ENCODE peak calls at places on chromosomes 11 and 22, in seven cellular contexts. One of them, this sample, is unnamed.

GRCh38 chr11:78340530-78340929 is 77.1 kb downstream of the GAB2 start:
- DNase-seq in B cell: no peak
- DNase-seq in astrocyte of the hippocampus: no peak
- DNase-seq in KBM-7: no peak
- DNase-seq in activated T-cell treated with anti-CD3 and anti-CD28 coated beads, Interleukin-2, amount 50 U/mL, for 72 hours: no peak
- DNase-seq in heart right ventricle: no peak
- DNase-seq in hepatic stellate cell: no peak
- DNase-seq in this sample: no peak

GRCh38 chr11:13772223-13773046 is 104.0 kb downstream of the FAR1 start:
- DNase-seq in astrocyte of the hippocampus: peak; percentile 72
- DNase-seq in B cell: peak; percentile 76
- DNase-seq in KBM-7: peak; percentile 74
- DNase-seq in activated T-cell treated with anti-CD3 and anti-CD28 coated beads, Interleukin-2, amount 50 U/mL, for 72 hours: peak; percentile 28
- DNase-seq in hepatic stellate cell: no peak
- DNase-seq in heart right ventricle: no peak
- DNase-seq in this sample: peak; percentile 34

GRCh38 chr11:35077709-35078695 is 61.0 kb upstream of the CD44 start:
- DNase-seq in KBM-7: peak; percentile 79
- DNase-seq in hepatic stellate cell: no peak
- DNase-seq in heart right ventricle: no peak
- DNase-seq in astrocyte of the hippocampus: peak; percentile 42
- DNase-seq in B cell: peak; percentile 72
- DNase-seq in activated T-cell treated with anti-CD3 and anti-CD28 coated beads, Interleukin-2, amount 50 U/mL, for 72 hours: peak; percentile 50
- DNase-seq in this sample: no peak

GRCh38 chr22:19149047-19149883 is 827 bp downstream of the GSC2 start:
- DNase-seq in heart right ventricle: no peak
- DNase-seq in astrocyte of the hippocampus: peak; percentile 21
- DNase-seq in activated T-cell treated with anti-CD3 and anti-CD28 coated beads, Interleukin-2, amount 50 U/mL, for 72 hours: peak; percentile 55
- DNase-seq in B cell: peak; percentile 53
- DNase-seq in hepatic stellate cell: no peak
- DNase-seq in KBM-7: no peak
- DNase-seq in this sample: no peak

GRCh38 chr11:122365545-122366380 is 249.7 kb upstream of the BLID start:
- DNase-seq in hepatic stellate cell: no peak
- DNase-seq in B cell: no peak
- DNase-seq in activated T-cell treated with anti-CD3 and anti-CD28 coated beads, Interleukin-2, amount 50 U/mL, for 72 hours: no peak
- DNase-seq in KBM-7: no peak
- DNase-seq in heart right ventricle: peak; percentile 34
- DNase-seq in astrocyte of the hippocampus: no peak
- DNase-seq in this sample: no peak

GRCh38 chr11:46618789-46619188 is 1.4 kb downstream of the ATG13 start:
- DNase-seq in hepatic stellate cell: no peak
- DNase-seq in KBM-7: no peak
- DNase-seq in heart right ventricle: no peak
- DNase-seq in activated T-cell treated with anti-CD3 and anti-CD28 coated beads, Interleukin-2, amount 50 U/mL, for 72 hours: no peak
- DNase-seq in astrocyte of the hippocampus: no peak
- DNase-seq in B cell: no peak
- DNase-seq in this sample: peak; percentile 21

GRCh38 chr22:22684605-22685561 is 40.5 kb downstream of the GGTLC2 start:
- DNase-seq in KBM-7: peak; percentile 45
- DNase-seq in B cell: peak; percentile 79
- DNase-seq in heart right ventricle: no peak
- DNase-seq in hepatic stellate cell: no peak
- DNase-seq in activated T-cell treated with anti-CD3 and anti-CD28 coated beads, Interleukin-2, amount 50 U/mL, for 72 hours: peak; percentile 16
- DNase-seq in astrocyte of the hippocampus: no peak
- DNase-seq in this sample: no peak

GRCh38 chr22:20203142-20204099 is 52.6 kb upstream of the CCDC188 start:
- DNase-seq in B cell: no peak
- DNase-seq in heart right ventricle: peak; percentile 31
- DNase-seq in activated T-cell treated with anti-CD3 and anti-CD28 coated beads, Interleukin-2, amount 50 U/mL, for 72 hours: no peak
- DNase-seq in hepatic stellate cell: peak; percentile 62
- DNase-seq in KBM-7: no peak
- DNase-seq in astrocyte of the hippocampus: peak; percentile 34
- DNase-seq in this sample: no peak

GRCh38 chr22:50170453-50171318 is at the start of gene PANX2:
- DNase-seq in heart right ventricle: no peak
- DNase-seq in activated T-cell treated with anti-CD3 and anti-CD28 coated beads, Interleukin-2, amount 50 U/mL, for 72 hours: no peak
- DNase-seq in hepatic stellate cell: no peak
- DNase-seq in B cell: peak; percentile 30
- DNase-seq in KBM-7: no peak
- DNase-seq in astrocyte of the hippocampus: peak; percentile 46
- DNase-seq in this sample: no peak

GRCh38 chr11:57097149-57097548 is 84.6 kb upstream of the LRRC55 start:
- DNase-seq in activated T-cell treated with anti-CD3 and anti-CD28 coated beads, Interleukin-2, amount 50 U/mL, for 72 hours: no peak
- DNase-seq in hepatic stellate cell: no peak
- DNase-seq in heart right ventricle: no peak
- DNase-seq in KBM-7: peak; percentile 5
- DNase-seq in astrocyte of the hippocampus: no peak
- DNase-seq in B cell: no peak
- DNase-seq in this sample: no peak

GRCh38 chr11:101296896-101297295 is 167.3 kb upstream of the PGR start:
- DNase-seq in astrocyte of the hippocampus: no peak
- DNase-seq in activated T-cell treated with anti-CD3 and anti-CD28 coated beads, Interleukin-2, amount 50 U/mL, for 72 hours: no peak
- DNase-seq in hepatic stellate cell: no peak
- DNase-seq in heart right ventricle: no peak
- DNase-seq in B cell: no peak
- DNase-seq in KBM-7: no peak
- DNase-seq in this sample: no peak

GRCh38 chr11:2662430-2663299 is 37.1 kb downstream of the KCNQ1OT1 start:
- DNase-seq in activated T-cell treated with anti-CD3 and anti-CD28 coated beads, Interleukin-2, amount 50 U/mL, for 72 hours: no peak
- DNase-seq in astrocyte of the hippocampus: no peak
- DNase-seq in B cell: no peak
- DNase-seq in heart right ventricle: no peak
- DNase-seq in hepatic stellate cell: no peak
- DNase-seq in KBM-7: no peak
- DNase-seq in this sample: peak; percentile 87

GRCh38 chr22:23850136-23850611 is 7.5 kb upstream of the SLC2A11 start:
- DNase-seq in activated T-cell treated with anti-CD3 and anti-CD28 coated beads, Interleukin-2, amount 50 U/mL, for 72 hours: no peak
- DNase-seq in KBM-7: no peak
- DNase-seq in heart right ventricle: no peak
- DNase-seq in hepatic stellate cell: no peak
- DNase-seq in B cell: no peak
- DNase-seq in astrocyte of the hippocampus: no peak
- DNase-seq in this sample: no peak

GRCh38 chr11:23866641-23867040 is 630.2 kb upstream of the LUZP2 start:
- DNase-seq in hepatic stellate cell: no peak
- DNase-seq in B cell: no peak
- DNase-seq in heart right ventricle: no peak
- DNase-seq in KBM-7: no peak
- DNase-seq in activated T-cell treated with anti-CD3 and anti-CD28 coated beads, Interleukin-2, amount 50 U/mL, for 72 hours: no peak
- DNase-seq in astrocyte of the hippocampus: peak; percentile 2
- DNase-seq in this sample: no peak

GRCh38 chr11:133900176-133901105 is 55.1 kb upstream of the SPATA19 start:
- DNase-seq in activated T-cell treated with anti-CD3 and anti-CD28 coated beads, Interleukin-2, amount 50 U/mL, for 72 hours: no peak
- DNase-seq in heart right ventricle: no peak
- DNase-seq in hepatic stellate cell: no peak
- DNase-seq in B cell: no peak
- DNase-seq in astrocyte of the hippocampus: no peak
- DNase-seq in KBM-7: no peak
- DNase-seq in this sample: no peak

GRCh38 chr11:87851234-87851633 is 324.0 kb downstream of the RAB38 start:
- DNase-seq in KBM-7: no peak
- DNase-seq in heart right ventricle: no peak
- DNase-seq in astrocyte of the hippocampus: peak; percentile 81
- DNase-seq in activated T-cell treated with anti-CD3 and anti-CD28 coated beads, Interleukin-2, amount 50 U/mL, for 72 hours: no peak
- DNase-seq in B cell: no peak
- DNase-seq in hepatic stellate cell: peak; percentile 1
- DNase-seq in this sample: no peak

GRCh38 chr11:76783901-76784813 is 1.0 kb downstream of the TSKU start:
- DNase-seq in activated T-cell treated with anti-CD3 and anti-CD28 coated beads, Interleukin-2, amount 50 U/mL, for 72 hours: peak; percentile 16
- DNase-seq in astrocyte of the hippocampus: peak; percentile 96
- DNase-seq in hepatic stellate cell: peak; percentile 78
- DNase-seq in heart right ventricle: peak; percentile 61
- DNase-seq in B cell: no peak
- DNase-seq in KBM-7: peak; percentile 41
- DNase-seq in this sample: peak; percentile 85

GRCh38 chr22:23691748-23692423 is 1.1 kb downstream of the RGL4 start:
- DNase-seq in KBM-7: no peak
- DNase-seq in heart right ventricle: no peak
- DNase-seq in B cell: no peak
- DNase-seq in activated T-cell treated with anti-CD3 and anti-CD28 coated beads, Interleukin-2, amount 50 U/mL, for 72 hours: no peak
- DNase-seq in hepatic stellate cell: no peak
- DNase-seq in astrocyte of the hippocampus: no peak
- DNase-seq in this sample: no peak

GRCh38 chr11:38543311-38543710 is 1945.3 kb upstream of the RAG2 start:
- DNase-seq in astrocyte of the hippocampus: peak; percentile 41
- DNase-seq in activated T-cell treated with anti-CD3 and anti-CD28 coated beads, Interleukin-2, amount 50 U/mL, for 72 hours: no peak
- DNase-seq in heart right ventricle: no peak
- DNase-seq in KBM-7: no peak
- DNase-seq in hepatic stellate cell: peak; percentile 12
- DNase-seq in B cell: no peak
- DNase-seq in this sample: no peak

GRCh38 chr22:19097518-19097917 is 24.7 kb downstream of the DGCR2 start:
- DNase-seq in KBM-7: no peak
- DNase-seq in hepatic stellate cell: no peak
- DNase-seq in B cell: no peak
- DNase-seq in activated T-cell treated with anti-CD3 and anti-CD28 coated beads, Interleukin-2, amount 50 U/mL, for 72 hours: no peak
- DNase-seq in astrocyte of the hippocampus: no peak
- DNase-seq in heart right ventricle: no peak
- DNase-seq in this sample: no peak

GRCh38 chr11:79335681-79336080 is 105.1 kb downstream of the TENM4 start:
- DNase-seq in activated T-cell treated with anti-CD3 and anti-CD28 coated beads, Interleukin-2, amount 50 U/mL, for 72 hours: no peak
- DNase-seq in hepatic stellate cell: no peak
- DNase-seq in heart right ventricle: no peak
- DNase-seq in astrocyte of the hippocampus: peak; percentile 29
- DNase-seq in KBM-7: no peak
- DNase-seq in B cell: no peak
- DNase-seq in this sample: no peak

GRCh38 chr22:44392446-44392921 is 79.7 kb upstream of the SHISAL1 start:
- DNase-seq in KBM-7: no peak
- DNase-seq in activated T-cell treated with anti-CD3 and anti-CD28 coated beads, Interleukin-2, amount 50 U/mL, for 72 hours: no peak
- DNase-seq in astrocyte of the hippocampus: no peak
- DNase-seq in hepatic stellate cell: no peak
- DNase-seq in heart right ventricle: peak; percentile 3
- DNase-seq in B cell: no peak
- DNase-seq in this sample: no peak

GRCh38 chr11:61870429-61871039 is 20.8 kb downstream of the FADS3 start:
- DNase-seq in B cell: no peak
- DNase-seq in heart right ventricle: no peak
- DNase-seq in KBM-7: no peak
- DNase-seq in astrocyte of the hippocampus: no peak
- DNase-seq in hepatic stellate cell: no peak
- DNase-seq in activated T-cell treated with anti-CD3 and anti-CD28 coated beads, Interleukin-2, amount 50 U/mL, for 72 hours: no peak
- DNase-seq in this sample: peak; percentile 51

GRCh38 chr11:128620306-128621175 is 33.2 kb upstream of the ETS1 start:
- DNase-seq in astrocyte of the hippocampus: no peak
- DNase-seq in activated T-cell treated with anti-CD3 and anti-CD28 coated beads, Interleukin-2, amount 50 U/mL, for 72 hours: no peak
- DNase-seq in hepatic stellate cell: no peak
- DNase-seq in heart right ventricle: no peak
- DNase-seq in KBM-7: no peak
- DNase-seq in B cell: no peak
- DNase-seq in this sample: peak; percentile 66

GRCh38 chr11:69644071-69644961 is 3.4 kb downstream of the CCND1 start:
- DNase-seq in astrocyte of the hippocampus: peak; percentile 97
- DNase-seq in B cell: no peak
- DNase-seq in KBM-7: no peak
- DNase-seq in hepatic stellate cell: peak; percentile 92
- DNase-seq in activated T-cell treated with anti-CD3 and anti-CD28 coated beads, Interleukin-2, amount 50 U/mL, for 72 hours: no peak
- DNase-seq in heart right ventricle: peak; percentile 87
- DNase-seq in this sample: no peak

GRCh38 chr22:26476705-26477340 is 6.8 kb downstream of the HPS4 start:
- DNase-seq in hepatic stellate cell: peak; percentile 48
- DNase-seq in astrocyte of the hippocampus: peak; percentile 90
- DNase-seq in B cell: no peak
- DNase-seq in KBM-7: no peak
- DNase-seq in heart right ventricle: no peak
- DNase-seq in activated T-cell treated with anti-CD3 and anti-CD28 coated beads, Interleukin-2, amount 50 U/mL, for 72 hours: no peak
- DNase-seq in this sample: peak; percentile 40

GRCh38 chr22:19631899-19632670 is 82.2 kb upstream of the SEPTIN5 start:
- DNase-seq in activated T-cell treated with anti-CD3 and anti-CD28 coated beads, Interleukin-2, amount 50 U/mL, for 72 hours: peak; percentile 18
- DNase-seq in hepatic stellate cell: peak; percentile 48
- DNase-seq in B cell: peak; percentile 35
- DNase-seq in astrocyte of the hippocampus: peak; percentile 67
- DNase-seq in KBM-7: peak; percentile 67
- DNase-seq in heart right ventricle: no peak
- DNase-seq in this sample: peak; percentile 77

GRCh38 chr11:57741132-57742086 is at the start of gene SELENOH:
- DNase-seq in heart right ventricle: peak; percentile 93
- DNase-seq in hepatic stellate cell: peak; percentile 95
- DNase-seq in B cell: peak; percentile 89
- DNase-seq in activated T-cell treated with anti-CD3 and anti-CD28 coated beads, Interleukin-2, amount 50 U/mL, for 72 hours: peak; percentile 94
- DNase-seq in astrocyte of the hippocampus: peak; percentile 99
- DNase-seq in KBM-7: peak; percentile 99
- DNase-seq in this sample: peak; percentile 98

GRCh38 chr11:100719809-100720221 is 32.7 kb downstream of the ARHGAP42 start:
- DNase-seq in astrocyte of the hippocampus: peak; percentile 96
- DNase-seq in KBM-7: no peak
- DNase-seq in heart right ventricle: peak; percentile 32
- DNase-seq in B cell: no peak
- DNase-seq in hepatic stellate cell: peak; percentile 78
- DNase-seq in activated T-cell treated with anti-CD3 and anti-CD28 coated beads, Interleukin-2, amount 50 U/mL, for 72 hours: no peak
- DNase-seq in this sample: peak; percentile 45

GRCh38 chr11:17369685-17370243 is 18.2 kb downstream of the NCR3LG1 start:
- DNase-seq in activated T-cell treated with anti-CD3 and anti-CD28 coated beads, Interleukin-2, amount 50 U/mL, for 72 hours: no peak
- DNase-seq in hepatic stellate cell: no peak
- DNase-seq in KBM-7: peak; percentile 26
- DNase-seq in heart right ventricle: no peak
- DNase-seq in B cell: no peak
- DNase-seq in astrocyte of the hippocampus: no peak
- DNase-seq in this sample: no peak

GRCh38 chr22:31631381-31631780 is 30.6 kb downstream of the PISD start:
- DNase-seq in activated T-cell treated with anti-CD3 and anti-CD28 coated beads, Interleukin-2, amount 50 U/mL, for 72 hours: no peak
- DNase-seq in B cell: no peak
- DNase-seq in KBM-7: no peak
- DNase-seq in heart right ventricle: no peak
- DNase-seq in astrocyte of the hippocampus: no peak
- DNase-seq in hepatic stellate cell: no peak
- DNase-seq in this sample: no peak

GRCh38 chr22:47918276-47918928 is 1156.0 kb downstream of the TBC1D22A start:
- DNase-seq in astrocyte of the hippocampus: no peak
- DNase-seq in KBM-7: peak; percentile 15
- DNase-seq in B cell: peak; percentile 51
- DNase-seq in heart right ventricle: no peak
- DNase-seq in hepatic stellate cell: no peak
- DNase-seq in activated T-cell treated with anti-CD3 and anti-CD28 coated beads, Interleukin-2, amount 50 U/mL, for 72 hours: peak; percentile 20
- DNase-seq in this sample: peak; percentile 80

GRCh38 chr11:82683029-82683428 is 50.6 kb downstream of the FAM181B start:
- DNase-seq in B cell: no peak
- DNase-seq in heart right ventricle: no peak
- DNase-seq in activated T-cell treated with anti-CD3 and anti-CD28 coated beads, Interleukin-2, amount 50 U/mL, for 72 hours: no peak
- DNase-seq in astrocyte of the hippocampus: no peak
- DNase-seq in hepatic stellate cell: no peak
- DNase-seq in KBM-7: no peak
- DNase-seq in this sample: no peak

GRCh38 chr11:119172513-119172912 is 4.0 kb downstream of the NLRX1 start:
- DNase-seq in hepatic stellate cell: no peak
- DNase-seq in heart right ventricle: no peak
- DNase-seq in astrocyte of the hippocampus: no peak
- DNase-seq in B cell: no peak
- DNase-seq in KBM-7: peak; percentile 66
- DNase-seq in activated T-cell treated with anti-CD3 and anti-CD28 coated beads, Interleukin-2, amount 50 U/mL, for 72 hours: no peak
- DNase-seq in this sample: no peak

GRCh38 chr11:68890490-68891231 is 13.0 kb downstream of the MRPL21 start:
- DNase-seq in activated T-cell treated with anti-CD3 and anti-CD28 coated beads, Interleukin-2, amount 50 U/mL, for 72 hours: no peak
- DNase-seq in heart right ventricle: peak; percentile 88
- DNase-seq in KBM-7: peak; percentile 32
- DNase-seq in hepatic stellate cell: peak; percentile 98
- DNase-seq in astrocyte of the hippocampus: peak; percentile 98
- DNase-seq in B cell: no peak
- DNase-seq in this sample: peak; percentile 90

GRCh38 chr11:63023851-63024648 is 8.4 kb upstream of the SLC22A8 start:
- DNase-seq in B cell: peak; percentile 80
- DNase-seq in astrocyte of the hippocampus: peak; percentile 88
- DNase-seq in hepatic stellate cell: peak; percentile 82
- DNase-seq in heart right ventricle: peak; percentile 86
- DNase-seq in activated T-cell treated with anti-CD3 and anti-CD28 coated beads, Interleukin-2, amount 50 U/mL, for 72 hours: peak; percentile 85
- DNase-seq in KBM-7: peak; percentile 91
- DNase-seq in this sample: peak; percentile 91

GRCh38 chr11:104897891-104898684 is at the start of gene CASP12:
- DNase-seq in astrocyte of the hippocampus: peak; percentile 5
- DNase-seq in activated T-cell treated with anti-CD3 and anti-CD28 coated beads, Interleukin-2, amount 50 U/mL, for 72 hours: no peak
- DNase-seq in B cell: no peak
- DNase-seq in hepatic stellate cell: no peak
- DNase-seq in KBM-7: no peak
- DNase-seq in heart right ventricle: no peak
- DNase-seq in this sample: no peak

GRCh38 chr11:8327761-8328192 is 64.1 kb upstream of the LMO1 start:
- DNase-seq in activated T-cell treated with anti-CD3 and anti-CD28 coated beads, Interleukin-2, amount 50 U/mL, for 72 hours: no peak
- DNase-seq in hepatic stellate cell: no peak
- DNase-seq in KBM-7: no peak
- DNase-seq in astrocyte of the hippocampus: no peak
- DNase-seq in B cell: no peak
- DNase-seq in heart right ventricle: no peak
- DNase-seq in this sample: no peak